ENCODE peak calls at places on chromosomes 1 and 21, in seven cellular contexts. W is IMR-90, F is neuronal stem cell, A is H1, Q is H9, S is mesendoderm, C is mesenchymal stem cell. V is an unnamed sample.

GRCh38 chr1:112508242-112509004 is at the start of gene WNT2B:
- DNase-seq in W (no peak), F (no peak), A (no peak), Q (peak; percentile 76), S (peak; percentile 78), C (no peak), V (no peak)

GRCh38 chr1:81912383-81912782 is 111.6 kb downstream of the ADGRL2 start:
- DNase-seq in W (no peak), F (no peak), A (no peak), Q (no peak), S (no peak), C (no peak), V (no peak)

GRCh38 chr1:186183219-186183618 is 191.8 kb downstream of the TPR start:
- DNase-seq in W (peak; percentile 58), F (no peak), A (no peak), Q (no peak), S (no peak), C (peak; percentile 24), V (peak; percentile 92)

GRCh38 chr1:208684192-208684591 is 440.0 kb upstream of the PLXNA2 start:
- DNase-seq in W (no peak), F (no peak), A (no peak), Q (no peak), S (no peak), C (no peak), V (no peak)

GRCh38 chr21:45927851-45928850 is 53.4 kb upstream of the COL6A1 start:
- DNase-seq in W (no peak), F (no peak), A (no peak), Q (no peak), S (no peak), C (no peak), V (no peak)

GRCh38 chr1:11847667-11848445 is at the start of gene NPPA:
- DNase-seq in W (peak; percentile 19), F (no peak), A (no peak), Q (no peak), S (peak; percentile 27), C (no peak), V (no peak)

GRCh38 chr1:186212574-186213224 is 162.4 kb downstream of the TPR start:
- DNase-seq in W (peak; percentile 97), F (peak; percentile 79), A (peak; percentile 21), Q (peak; percentile 79), S (peak; percentile 96), C (peak; percentile 88), V (peak; percentile 96)

GRCh38 chr1:160550572-160551034 is 27.5 kb upstream of the SLAMF6 start:
- DNase-seq in W (no peak), F (no peak), A (peak; percentile 17), Q (peak; percentile 68), S (peak; percentile 65), C (no peak), V (no peak)

GRCh38 chr1:220906561-220907334 is 27.5 kb downstream of the HLX start:
- DNase-seq in W (peak; percentile 21), F (no peak), A (no peak), Q (no peak), S (no peak), C (no peak), V (no peak)

GRCh38 chr1:184186167-184186566 is 134.6 kb downstream of the TSEN15 start:
- DNase-seq in W (no peak), F (no peak), A (no peak), Q (no peak), S (no peak), C (no peak), V (no peak)

GRCh38 chr1:64745181-64745985 is 508 bp downstream of the RAVER2 start:
- DNase-seq in W (no peak), F (peak; percentile 33), A (no peak), Q (peak; percentile 43), S (peak; percentile 50), C (peak; percentile 57), V (peak; percentile 31)

GRCh38 chr1:1264026-1264425 is 9.6 kb downstream of the UBE2J2 start:
- DNase-seq in W (peak; percentile 61), F (no peak), A (no peak), Q (no peak), S (no peak), C (peak; percentile 76), V (no peak)

GRCh38 chr1:170309389-170310013 is 163.7 kb downstream of the NTMT2 start:
- DNase-seq in W (peak; percentile 95), F (no peak), A (peak; percentile 15), Q (no peak), S (peak; percentile 81), C (peak; percentile 96), V (no peak)

GRCh38 chr1:235045034-235045690 is 83.5 kb downstream of the TOMM20 start:
- DNase-seq in W (peak; percentile 84), F (no peak), A (no peak), Q (no peak), S (no peak), C (peak; percentile 73), V (no peak)

GRCh38 chr1:204723131-204723787 is 37.7 kb upstream of the LRRN2 start:
- DNase-seq in W (no peak), F (no peak), A (no peak), Q (peak; percentile 15), S (no peak), C (no peak), V (no peak)

GRCh38 chr21:46124926-46125845 is 27.3 kb downstream of the COL6A2 start:
- DNase-seq in W (no peak), F (no peak), A (no peak), Q (peak; percentile 25), S (no peak), C (no peak), V (no peak)

GRCh38 chr1:112435448-112435847 is 39.4 kb downstream of the CTTNBP2NL start:
- DNase-seq in W (no peak), F (no peak), A (no peak), Q (no peak), S (no peak), C (no peak), V (no peak)

GRCh38 chr1:241269116-241269515 is 87.9 kb downstream of the RGS7 start:
- DNase-seq in W (no peak), F (no peak), A (no peak), Q (peak; percentile 58), S (peak; percentile 40), C (no peak), V (no peak)

GRCh38 chr1:47684518-47684917 is 246.7 kb downstream of the FOXD2 start:
- DNase-seq in W (no peak), F (no peak), A (no peak), Q (peak; percentile 6), S (no peak), C (no peak), V (no peak)

GRCh38 chr1:95029532-95029931 is 43.2 kb downstream of the ALG14 start:
- DNase-seq in W (no peak), F (no peak), A (no peak), Q (no peak), S (no peak), C (no peak), V (no peak)

GRCh38 chr1:228346731-228347130 is 59.9 kb downstream of the TRIM11 start:
- DNase-seq in W (no peak), F (no peak), A (no peak), Q (no peak), S (no peak), C (no peak), V (no peak)

GRCh38 chr1:30010506-30011106 is 712.8 kb downstream of the MATN1 start:
- DNase-seq in W (no peak), F (no peak), A (no peak), Q (no peak), S (no peak), C (no peak), V (no peak)

GRCh38 chr1:30009720-30010119 is 713.7 kb downstream of the MATN1 start:
- DNase-seq in W (no peak), F (no peak), A (no peak), Q (no peak), S (no peak), C (no peak), V (no peak)

GRCh38 chr1:30012455-30013440 is 710.6 kb downstream of the MATN1 start:
- DNase-seq in W (no peak), F (no peak), A (no peak), Q (no peak), S (no peak), C (no peak), V (no peak)

GRCh38 chr1:30014031-30014430 is 709.4 kb downstream of the MATN1 start:
- DNase-seq in W (no peak), F (no peak), A (no peak), Q (no peak), S (no peak), C (no peak), V (no peak)

DNA sequence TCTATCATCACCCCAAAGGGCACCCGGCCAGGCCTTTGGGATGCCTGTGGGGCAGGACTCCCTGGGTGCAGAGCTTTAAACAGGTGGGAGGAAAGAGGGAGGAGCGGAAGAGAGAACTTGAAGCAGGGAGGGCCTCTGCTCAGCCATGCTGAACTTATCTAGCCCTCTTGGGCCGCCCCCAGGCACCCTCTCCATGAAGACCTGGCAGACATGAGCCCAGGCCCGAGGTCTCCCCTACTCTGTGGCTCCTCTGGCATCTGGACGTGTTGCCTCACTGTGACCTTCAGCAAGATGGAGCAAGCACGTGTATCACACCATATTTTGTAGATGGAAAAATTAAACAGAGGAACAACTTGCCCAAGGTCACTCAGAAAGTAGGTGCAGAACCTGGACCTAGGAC is 711.4 kb downstream of the MATN1 start:
- DNase-seq in W (no peak), F (no peak), A (no peak), Q (no peak), S (no peak), C (no peak), V (no peak)
- H3K79me1 ChIP-seq in W (no peaks in the 10 kb centered on the region), F (no peaks in the 10 kb centered on the region), A (no peaks in the 10 kb centered on the region), Q (no peaks in the 10 kb centered on the region), S (no peaks in the 10 kb centered on the region), C (no peaks in the 10 kb centered on the region), V (no peaks in the 10 kb centered on the region)

GRCh38 chr21:43370888-43371570 is 55.9 kb downstream of the SIK1 start:
- DNase-seq in W (no peak), F (no peak), A (no peak), Q (no peak), S (no peak), C (no peak), V (no peak)
- H4K8ac ChIP-seq in W (no peak overlapping the region), F (no peak overlapping the region), A (no peak overlapping the region), Q (no peak overlapping the region), S (no peak overlapping the region), C (no peak overlapping the region), V (no peak overlapping the region)

DNA sequence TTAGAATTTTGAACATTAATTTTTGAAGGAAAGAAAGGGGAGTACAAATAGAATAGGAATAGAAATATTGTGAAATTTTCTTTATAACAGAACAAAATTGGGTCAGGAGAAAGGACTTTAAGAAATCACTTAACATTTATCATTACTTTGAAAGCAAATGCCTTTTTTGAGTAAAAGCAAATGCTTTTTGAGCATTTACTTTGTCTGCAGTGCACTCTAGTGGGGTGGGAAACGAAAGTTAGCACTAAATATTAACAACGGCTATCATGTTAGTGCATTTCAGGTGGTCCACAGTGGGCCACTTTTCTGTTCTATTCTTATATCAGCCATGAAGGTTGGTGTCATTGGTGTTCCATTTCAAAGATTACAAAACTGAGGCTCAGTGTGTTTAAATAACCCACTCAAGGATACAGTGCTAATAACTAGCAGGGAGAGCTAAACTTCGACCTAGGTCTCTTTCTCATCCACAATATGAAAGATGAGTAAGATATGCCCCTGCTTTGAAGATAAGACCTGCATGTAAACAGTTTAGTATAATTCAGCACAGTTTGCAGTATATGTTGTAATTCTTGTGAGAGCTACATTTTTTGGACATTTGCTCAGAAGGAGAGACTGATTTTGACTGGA is 13.4 kb downstream of the LRRC8D start:
- DNase-seq in W (peak; percentile 74), F (no peak), A (no peak), Q (no peak), S (no peak), C (no peak), V (peak; percentile 87)
- H3K79me1 ChIP-seq in W (no peaks in the 10 kb centered on the region), F (peaks cover 4% of the 10 kb centered on the region), A (peaks cover 10% of the 10 kb centered on the region), Q (peaks cover 9% of the 10 kb centered on the region), S (peaks cover 10% of the 10 kb centered on the region), C (peaks cover 19% of the 10 kb centered on the region), V (peaks cover 13% of the 10 kb centered on the region)

GRCh38 chr1:213899413-213899812 is 88.4 kb upstream of the PROX1 start:
- DNase-seq in W (no peak), F (no peak), A (no peak), Q (no peak), S (no peak), C (no peak), V (no peak)

GRCh38 chr1:213898684-213899083 is 89.1 kb upstream of the PROX1 start:
- DNase-seq in W (no peak), F (no peak), A (no peak), Q (no peak), S (no peak), C (no peak), V (peak; percentile 2)
- H4K8ac ChIP-seq in W (no peak overlapping the region), F (no peak overlapping the region), A (no peak overlapping the region), Q (no peak overlapping the region), S (no peak overlapping the region), C (no peak overlapping the region), V (no peak overlapping the region)

V was measured in trophoblast cell.